ENCODE peak calls at places on chromosome 7, in eight cellular contexts. K is neural progenitor cell; S is fibroblast of the aortic adventitia; U is stimulated activated CD4-positive, alpha-beta T cell treated with anti-CD3 and anti-CD28 coated beads, TNF-alpha, amount 100 ng/mL, for 1 hour; P is GM03348; E is activated naive CD4-positive, alpha-beta T cell; N is nucleus accumbens; Q is stimulated activated effector memory CD8-positive, alpha-beta T cell treated with anti-CD3 and anti-CD28 coated beads, Interleukin-12 subunit alpha, Interleukin-12 subunit beta, amount 100 ng/mL, for 72 hours. G is an unnamed sample.

GRCh38 chr7:21383833-21384220 is 44.1 kb upstream of the SP4 start:
- DNase-seq in K (no peak), S (no peak), U (no peak), P (no peak), E (no peak), N (no peak), Q (no peak), G (no peak)

GRCh38 chr7:94972296-94972695 is 64.9 kb downstream of the PPP1R9A start:
- DNase-seq in K (no peak), S (peak; percentile 3), U (no peak), P (peak; percentile 31), E (no peak), N (no peak), Q (no peak), G (peak; percentile 3)

GRCh38 chr7:73555411-73555982 is 2.0 kb downstream of the BCL7B start:
- DNase-seq in K (no peak), S (no peak), U (no peak), P (peak; percentile 50), E (no peak), N (no peak), Q (no peak), G (peak; percentile 46)

GRCh38 chr7:30985756-30986155 is 22.0 kb downstream of the GHRHR start:
- DNase-seq in K (no peak), S (no peak), U (no peak), P (no peak), E (no peak), N (no peak), Q (no peak), G (no peak)

GRCh38 chr7:90552521-90552920 is 43.6 kb upstream of the CDK14 start:
- DNase-seq in K (no peak), S (peak; percentile 62), U (no peak), P (peak; percentile 23), E (no peak), N (no peak), Q (no peak), G (peak; percentile 16)

GRCh38 chr7:157437519-157438061 is 100.8 kb downstream of the DNAJB6 start:
- DNase-seq in K (no peak), S (no peak), U (no peak), P (no peak), E (no peak), N (no peak), Q (no peak), G (no peak)

GRCh38 chr7:116628971-116629586 is 42.9 kb upstream of the MET start:
- DNase-seq in K (no peak), S (peak; percentile 68), U (no peak), P (no peak), E (no peak), N (no peak), Q (no peak), G (no peak)

GRCh38 chr7:73746378-73746777 is 7.8 kb upstream of the ABHD11 start:
- DNase-seq in K (no peak), S (no peak), U (no peak), P (no peak), E (no peak), N (no peak), Q (no peak), G (no peak)

GRCh38 chr7:2629740-2630681 is 1.8 kb upstream of the TTYH3 start:
- DNase-seq in K (no peak), S (peak; percentile 47), U (no peak), P (no peak), E (no peak), N (no peak), Q (no peak), G (no peak)

GRCh38 chr7:111789880-111790279 is 227.6 kb upstream of the IMMP2L start:
- DNase-seq in K (no peak), S (peak; percentile 44), U (no peak), P (peak; percentile 16), E (no peak), N (no peak), Q (no peak), G (peak; percentile 49)

GRCh38 chr7:134873253-134873652 is 93.8 kb downstream of the CALD1 start:
- DNase-seq in K (no peak), S (peak; percentile 60), U (no peak), P (peak; percentile 49), E (no peak), N (no peak), Q (no peak), G (peak; percentile 70)

GRCh38 chr7:16078076-16078952 is 343.0 kb downstream of the CRPPA start:
- DNase-seq in K (peak; percentile 64), S (peak; percentile 86), U (no peak), P (peak; percentile 47), E (no peak), N (no peak), Q (no peak), G (peak; percentile 64)

GRCh38 chr7:124722292-124722691 is 43.3 kb downstream of the GPR37 start:
- DNase-seq in K (no peak), S (peak; percentile 59), U (no peak), P (no peak), E (no peak), N (no peak), Q (no peak), G (peak; percentile 22)

GRCh38 chr7:79506481-79506880 is 53.0 kb upstream of the MAGI2 start:
- DNase-seq in K (peak; percentile 50), S (peak; percentile 63), U (no peak), P (peak; percentile 73), E (no peak), N (no peak), Q (no peak), G (peak; percentile 82)

GRCh38 chr7:27921081-27921836 is 181.3 kb downstream of the TAX1BP1 start:
- DNase-seq in K (peak; percentile 80), S (peak; percentile 91), U (no peak), P (peak; percentile 69), E (no peak), N (no peak), Q (no peak), G (peak; percentile 97)

GRCh38 chr7:48028937-48029336 is at the start of gene SUN3:
- DNase-seq in K (no peak), S (no peak), U (no peak), P (no peak), E (no peak), N (no peak), Q (no peak), G (no peak)

GRCh38 chr7:93053946-93054943 is 63.5 kb downstream of the SAMD9 start:
- DNase-seq in K (no peak), S (no peak), U (no peak), P (no peak), E (no peak), N (no peak), Q (no peak), G (no peak)

GRCh38 chr7:73509463-73509862 is 12.6 kb downstream of the BAZ1B start:
- DNase-seq in K (no peak), S (no peak), U (no peak), P (no peak), E (no peak), N (no peak), Q (no peak), G (no peak)

GRCh38 chr7:117401293-117402002 is 25.8 kb downstream of the ASZ1 start:
- DNase-seq in K (peak; percentile 20), S (peak; percentile 14), U (no peak), P (peak; percentile 6), E (no peak), N (no peak), Q (no peak), G (peak; percentile 4)

G was measured in EH.